ENCODE peak calls at places on chromosomes 12 and 14, in six cellular contexts. V is K562, O is H1, Q is GM12892, L is GM12878, C is HepG2. T is an unnamed sample.

GRCh38 chr14:90608925-90609324 is 207.3 kb downstream of the TTC7B start:
- DNase-seq in V (no peak), O (no peak), Q (no peak), L (no peak), C (no peak), T (no peak)

GRCh38 chr12:126874427-126875026 is 1392.4 kb upstream of the TMEM132C start:
- DNase-seq in V (peak), O (peak), Q (peak), L (peak), C (peak), T (peak)

GRCh38 chr12:39553476-39553875 is 66.1 kb downstream of the ABCD2 start:
- DNase-seq in V (no peak), O (no peak), Q (no peak), L (no peak), C (no peak), T (no peak)

GRCh38 chr14:86521032-86521730 is 991.2 kb downstream of the FLRT2 start:
- DNase-seq in V (no peak), O (no peak), Q (no peak), L (no peak), C (no peak), T (no peak)

GRCh38 chr14:85572845-85573244 is 42.9 kb downstream of the FLRT2 start:
- DNase-seq in V (no peak), O (no peak), Q (no peak), L (no peak), C (no peak), T (no peak)

GRCh38 chr12:114152890-114153289 is 186.8 kb upstream of the RBM19 start:
- DNase-seq in V (no peak), O (no peak), Q (no peak), L (no peak), C (no peak), T (no peak)

GRCh38 chr14:73369433-73369832 is 88.9 kb downstream of the NUMB start:
- DNase-seq in V (no peak), O (no peak), Q (no peak), L (no peak), C (no peak), T (no peak)

GRCh38 chr14:24321212-24321975 is 10.1 kb downstream of the LTB4R start:
- DNase-seq in V (no peak), O (no peak), Q (no peak), L (no peak), C (no peak), T (no peak)

GRCh38 chr12:7512528-7512927 is 9.0 kb upstream of the CD163 start:
- DNase-seq in V (no peak), O (no peak), Q (no peak), L (no peak), C (peak), T (no peak)

GRCh38 chr14:24353551-24354529 is 14.0 kb upstream of the RIPK3 start:
- DNase-seq in V (no peak), O (no peak), Q (no peak), L (no peak), C (peak), T (no peak)

GRCh38 chr14:105168496-105168978 is at the start of gene JAG2:
- DNase-seq in V (peak), O (no peak), Q (no peak), L (no peak), C (no peak), T (peak)

GRCh38 chr12:132084681-132085635 is 59.2 kb downstream of the DDX51 start:
- DNase-seq in V (peak), O (no peak), Q (peak), L (no peak), C (peak), T (no peak)

GRCh38 chr14:77654001-77654431 is 37.6 kb upstream of the SPTLC2 start:
- DNase-seq in V (no peak), O (no peak), Q (no peak), L (no peak), C (no peak), T (no peak)

GRCh38 chr12:132540436-132540835 is 50.5 kb downstream of the FBRSL1 start:
- DNase-seq in V (no peak), O (no peak), Q (no peak), L (no peak), C (no peak), T (no peak)

GRCh38 chr14:91511014-91511466 is 930 bp upstream of the PPP4R3A start:
- DNase-seq in V (peak), O (no peak), Q (no peak), L (no peak), C (peak), T (no peak)

GRCh38 chr14:104314251-104314941 is 176.0 kb downstream of the KIF26A start:
- DNase-seq in V (no peak), O (no peak), Q (no peak), L (no peak), C (no peak), T (no peak)

GRCh38 chr12:121124402-121125109 is 8.1 kb upstream of the P2RX7 start:
- DNase-seq in V (no peak), O (no peak), Q (no peak), L (no peak), C (peak), T (no peak)

GRCh38 chr12:67517181-67517887 is 131.2 kb upstream of the DYRK2 start:
- DNase-seq in V (no peak), O (no peak), Q (no peak), L (no peak), C (no peak), T (no peak)

GRCh38 chr14:56812364-56813103 is 2.3 kb upstream of the OTX2 start:
- DNase-seq in V (no peak), O (no peak), Q (no peak), L (no peak), C (no peak), T (no peak)

GRCh38 chr14:23056956-23057756 is at the start of gene CDH24:
- DNase-seq in V (peak), O (no peak), Q (peak), L (no peak), C (no peak), T (peak)

GRCh38 chr12:115451785-115452736 is 768.1 kb upstream of the TBX3 start:
- DNase-seq in V (peak), O (no peak), Q (peak), L (no peak), C (peak), T (peak)

GRCh38 chr12:50785406-50785805 is 21.5 kb downstream of the ATF1 start:
- DNase-seq in V (no peak), O (no peak), Q (no peak), L (no peak), C (no peak), T (no peak)

GRCh38 chr14:41350476-41350875 is 256.2 kb upstream of the LRFN5 start:
- DNase-seq in V (no peak), O (no peak), Q (no peak), L (no peak), C (no peak), T (no peak)
- TF ChIP-seq TAF1 in V (no peak), O (no peak), Q (no peak), L (no peak), C (no peak), T (no peak)

GRCh38 chr12:55843431-55843830 is 695 bp upstream of the MMP19 start:
- DNase-seq in V (no peak), O (no peak), Q (no peak), L (no peak), C (no peak), T (no peak)

GRCh38 chr12:55845349-55845748 is 2.6 kb upstream of the MMP19 start:
- DNase-seq in V (peak), O (no peak), Q (no peak), L (no peak), C (no peak), T (no peak)

GRCh38 chr12:55840581-55841351 is 2.0 kb downstream of the MMP19 start:
- DNase-seq in V (no peak), O (no peak), Q (no peak), L (no peak), C (no peak), T (no peak)

GRCh38 chr12:55845785-55846496 is 3.2 kb upstream of the MMP19 start:
- DNase-seq in V (no peak), O (no peak), Q (no peak), L (no peak), C (no peak), T (no peak)

GRCh38 chr12:55842681-55843429 is at the start of gene MMP19:
- DNase-seq in V (peak), O (no peak), Q (no peak), L (no peak), C (peak), T (no peak)
- TF ChIP-seq POLR2A in V (no peak), O (peak), Q (no peak), L (no peak), C (no peak), T (no peak)

GRCh38 chr12:106301241-106301610 is 1.3 kb upstream of the TCP11L2 start:
- DNase-seq in V (no peak), O (no peak), Q (no peak), L (no peak), C (no peak), T (no peak)
- TF ChIP-seq TAF1 in V (no peak), O (no peak), Q (no peak), L (no peak), C (no peak), T (no peak)

GRCh38 chr12:47812797-47813490 is 6.8 kb downstream of the HDAC7 start:
- DNase-seq in V (peak), O (peak), Q (peak), L (peak), C (peak), T (peak)
- TF ChIP-seq POLR2A in V (peak), O (no peak), Q (peak), L (peak), C (no peak), T (peak)

DNA sequence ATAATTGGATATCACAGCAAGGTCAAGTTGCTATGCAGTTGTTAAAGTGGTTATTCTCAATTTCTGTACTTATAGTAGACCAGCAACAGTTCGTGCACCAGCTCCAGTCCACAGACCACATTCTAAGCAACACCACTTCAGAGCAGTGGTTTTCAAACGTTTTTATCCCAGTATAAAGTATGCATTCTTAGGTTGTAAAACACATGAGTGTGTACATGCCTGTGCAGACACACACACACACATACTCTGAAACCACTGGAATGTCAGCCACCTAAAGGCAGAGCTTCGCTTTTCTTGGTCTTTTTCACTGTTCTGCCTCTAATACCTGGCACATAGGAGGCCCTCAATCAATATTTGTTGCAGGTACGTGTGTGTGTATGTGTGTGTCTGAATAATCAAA is 22.2 kb upstream of the C12orf71 start:
- DNase-seq in V (no peak), O (no peak), Q (no peak), L (no peak), C (no peak), T (no peak)
- TF ChIP-seq TAF1 in V (no peak), O (no peak), Q (no peak), L (no peak), C (no peak), T (no peak)

DNA sequence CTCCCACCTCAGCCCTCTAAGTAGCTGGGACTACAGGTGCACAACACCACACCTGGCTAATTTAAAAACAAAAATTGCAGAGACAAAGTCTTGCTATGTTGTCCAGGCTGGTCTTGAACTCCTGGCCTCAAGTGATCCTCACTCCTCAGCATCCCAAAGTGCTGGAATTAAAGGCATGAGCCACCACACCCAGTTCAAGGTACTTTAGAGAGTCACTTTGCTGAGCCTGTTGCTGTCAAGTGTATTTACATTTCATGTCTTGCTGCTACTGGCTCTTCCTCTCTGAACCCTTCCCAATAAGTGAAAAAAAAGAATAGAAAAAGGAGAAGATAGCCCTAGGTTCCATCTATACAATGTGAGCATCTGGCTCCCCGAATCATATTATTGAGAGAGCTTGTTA is 38.4 kb downstream of the SLCO1A2 start:
- DNase-seq in V (no peak), O (no peak), Q (no peak), L (no peak), C (no peak), T (no peak)
- TF ChIP-seq POLR2A in V (no peak), O (no peak), Q (no peak), L (no peak), C (no peak), T (no peak)

DNA sequence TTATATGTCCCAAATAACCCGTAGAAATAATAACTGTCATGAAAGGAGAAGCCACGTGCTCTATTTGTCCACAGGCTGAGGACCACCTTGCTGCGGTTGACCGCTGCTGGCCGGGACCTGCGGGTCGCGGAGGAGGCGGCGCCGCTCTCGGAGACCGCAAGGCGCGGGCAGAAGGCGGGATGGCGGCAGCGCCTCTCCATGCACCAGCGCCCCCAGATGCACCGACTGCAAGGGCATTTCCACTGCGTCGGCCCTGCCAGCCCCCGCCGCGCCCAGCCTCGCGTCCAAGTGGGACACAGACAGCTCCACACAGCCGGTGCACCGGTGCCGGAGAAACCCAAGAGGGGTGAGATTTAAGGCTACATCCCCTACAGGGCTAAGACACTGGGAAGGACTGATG is 21.0 kb downstream of the RPGRIP1 start:
- DNase-seq in V (no peak), O (peak), Q (no peak), L (no peak), C (no peak), T (peak)
- TF ChIP-seq TAF1 in V (no peak), O (peak), Q (no peak), L (no peak), C (peak), T (no peak)

GRCh38 chr14:68791078-68791983 is 1.5 kb downstream of the ZFP36L1 start:
- DNase-seq in V (no peak), O (no peak), Q (no peak), L (no peak), C (no peak), T (no peak)

GRCh38 chr14:68793734-68794129 is 865 bp upstream of the ZFP36L1 start:
- DNase-seq in V (no peak), O (no peak), Q (no peak), L (no peak), C (no peak), T (no peak)

GRCh38 chr14:68792022-68792829 is 641 bp downstream of the ZFP36L1 start:
- DNase-seq in V (no peak), O (no peak), Q (no peak), L (no peak), C (no peak), T (no peak)

GRCh38 chr14:68794130-68794855 is 1.4 kb upstream of the ZFP36L1 start:
- DNase-seq in V (peak), O (no peak), Q (no peak), L (no peak), C (peak), T (no peak)

GRCh38 chr14:68792830-68793733 is at the start of gene ZFP36L1:
- DNase-seq in V (peak), O (peak), Q (no peak), L (peak), C (peak), T (peak)
- TF ChIP-seq POLR2A in V (peak), O (peak), Q (peak), L (peak), C (peak), T (peak)